ENCODE peak calls at places on chromosomes 3 and 15, in ten cellular contexts. One of them, this sample, is unnamed.

GRCh38 chr3:50345586-50345985 is at the start of gene ZMYND10:
- DNase-seq in GOT3: peak
- DNase-seq in NCI-H1105 treated with DMSO at 0.1 percent for 48 hours: peak
- DNase-seq in fibroblast of villous mesenchyme: peak
- DNase-seq in upper lobe of right lung: peak
- DNase-seq in AG20443: peak
- DNase-seq in GM23248: peak
- DNase-seq in LoVo: no peak
- DNase-seq in progenitor cell of endocrine pancreas: no peak
- DNase-seq in NCI-H446: no peak
- DNase-seq in this sample: peak

GRCh38 chr3:102443021-102443420 is 8.2 kb downstream of the ZPLD1 start:
- DNase-seq in GOT3: no peak
- DNase-seq in NCI-H1105 treated with DMSO at 0.1 percent for 48 hours: no peak
- DNase-seq in fibroblast of villous mesenchyme: peak
- DNase-seq in upper lobe of right lung: no peak
- DNase-seq in AG20443: no peak
- DNase-seq in GM23248: no peak
- DNase-seq in LoVo: no peak
- DNase-seq in progenitor cell of endocrine pancreas: no peak
- DNase-seq in NCI-H446: no peak
- DNase-seq in this sample: no peak

GRCh38 chr15:70096215-70096974 is 1.3 kb downstream of the TLE3 start:
- DNase-seq in GOT3: no peak
- DNase-seq in NCI-H1105 treated with DMSO at 0.1 percent for 48 hours: peak
- DNase-seq in fibroblast of villous mesenchyme: peak
- DNase-seq in upper lobe of right lung: peak
- DNase-seq in AG20443: peak
- DNase-seq in GM23248: peak
- DNase-seq in LoVo: peak
- DNase-seq in progenitor cell of endocrine pancreas: no peak
- DNase-seq in NCI-H446: no peak
- DNase-seq in this sample: peak

GRCh38 chr15:92928351-92928750 is 28.2 kb downstream of the CHD2 start:
- DNase-seq in GOT3: no peak
- DNase-seq in NCI-H1105 treated with DMSO at 0.1 percent for 48 hours: no peak
- DNase-seq in fibroblast of villous mesenchyme: no peak
- DNase-seq in upper lobe of right lung: no peak
- DNase-seq in AG20443: no peak
- DNase-seq in GM23248: peak
- DNase-seq in LoVo: no peak
- DNase-seq in progenitor cell of endocrine pancreas: no peak
- DNase-seq in NCI-H446: no peak
- DNase-seq in this sample: no peak

GRCh38 chr3:117105650-117106049 is 396.1 kb downstream of the TUSC7 start:
- DNase-seq in GOT3: no peak
- DNase-seq in NCI-H1105 treated with DMSO at 0.1 percent for 48 hours: no peak
- DNase-seq in fibroblast of villous mesenchyme: peak
- DNase-seq in upper lobe of right lung: no peak
- DNase-seq in AG20443: peak
- DNase-seq in GM23248: peak
- DNase-seq in LoVo: no peak
- DNase-seq in progenitor cell of endocrine pancreas: no peak
- DNase-seq in NCI-H446: no peak
- DNase-seq in this sample: no peak

GRCh38 chr15:97909291-97909891 is 51.1 kb upstream of the ARRDC4 start:
- DNase-seq in GOT3: peak
- DNase-seq in NCI-H1105 treated with DMSO at 0.1 percent for 48 hours: peak
- DNase-seq in fibroblast of villous mesenchyme: peak
- DNase-seq in upper lobe of right lung: peak
- DNase-seq in AG20443: peak
- DNase-seq in GM23248: peak
- DNase-seq in LoVo: peak
- DNase-seq in progenitor cell of endocrine pancreas: peak
- DNase-seq in NCI-H446: peak
- DNase-seq in this sample: no peak

GRCh38 chr3:171228228-171228627 is 201.7 kb upstream of the SLC2A2 start:
- DNase-seq in GOT3: no peak
- DNase-seq in NCI-H1105 treated with DMSO at 0.1 percent for 48 hours: no peak
- DNase-seq in fibroblast of villous mesenchyme: peak
- DNase-seq in upper lobe of right lung: no peak
- DNase-seq in AG20443: no peak
- DNase-seq in GM23248: no peak
- DNase-seq in LoVo: no peak
- DNase-seq in progenitor cell of endocrine pancreas: no peak
- DNase-seq in NCI-H446: no peak
- DNase-seq in this sample: no peak

GRCh38 chr3:10645800-10646199 is 140.4 kb upstream of the ATP2B2 start:
- DNase-seq in GOT3: no peak
- DNase-seq in NCI-H1105 treated with DMSO at 0.1 percent for 48 hours: no peak
- DNase-seq in fibroblast of villous mesenchyme: no peak
- DNase-seq in upper lobe of right lung: no peak
- DNase-seq in AG20443: no peak
- DNase-seq in GM23248: no peak
- DNase-seq in LoVo: no peak
- DNase-seq in progenitor cell of endocrine pancreas: no peak
- DNase-seq in NCI-H446: no peak
- DNase-seq in this sample: no peak

GRCh38 chr3:156432563-156432962 is 122.4 kb downstream of the SSR3 start:
- DNase-seq in GOT3: no peak
- DNase-seq in NCI-H1105 treated with DMSO at 0.1 percent for 48 hours: no peak
- DNase-seq in fibroblast of villous mesenchyme: no peak
- DNase-seq in upper lobe of right lung: no peak
- DNase-seq in AG20443: no peak
- DNase-seq in GM23248: no peak
- DNase-seq in LoVo: no peak
- DNase-seq in progenitor cell of endocrine pancreas: no peak
- DNase-seq in NCI-H446: no peak
- DNase-seq in this sample: no peak

GRCh38 chr3:43704697-43705096 is 14.0 kb downstream of the ABHD5 start:
- DNase-seq in GOT3: no peak
- DNase-seq in NCI-H1105 treated with DMSO at 0.1 percent for 48 hours: peak
- DNase-seq in fibroblast of villous mesenchyme: no peak
- DNase-seq in upper lobe of right lung: no peak
- DNase-seq in AG20443: no peak
- DNase-seq in GM23248: no peak
- DNase-seq in LoVo: no peak
- DNase-seq in progenitor cell of endocrine pancreas: no peak
- DNase-seq in NCI-H446: peak
- DNase-seq in this sample: no peak

GRCh38 chr3:46442591-46443530 is 21.8 kb downstream of the LTF start:
- DNase-seq in GOT3: no peak
- DNase-seq in NCI-H1105 treated with DMSO at 0.1 percent for 48 hours: no peak
- DNase-seq in fibroblast of villous mesenchyme: no peak
- DNase-seq in upper lobe of right lung: no peak
- DNase-seq in AG20443: no peak
- DNase-seq in GM23248: peak
- DNase-seq in LoVo: no peak
- DNase-seq in progenitor cell of endocrine pancreas: no peak
- DNase-seq in NCI-H446: peak
- DNase-seq in this sample: no peak

GRCh38 chr3:122619040-122619439 is 41.6 kb downstream of the PARP15 start:
- DNase-seq in GOT3: no peak
- DNase-seq in NCI-H1105 treated with DMSO at 0.1 percent for 48 hours: no peak
- DNase-seq in fibroblast of villous mesenchyme: no peak
- DNase-seq in upper lobe of right lung: no peak
- DNase-seq in AG20443: no peak
- DNase-seq in GM23248: peak
- DNase-seq in LoVo: no peak
- DNase-seq in progenitor cell of endocrine pancreas: no peak
- DNase-seq in NCI-H446: no peak
- DNase-seq in this sample: no peak

GRCh38 chr3:13145826-13146642 is 72.8 kb upstream of the IQSEC1 start:
- DNase-seq in GOT3: no peak
- DNase-seq in NCI-H1105 treated with DMSO at 0.1 percent for 48 hours: no peak
- DNase-seq in fibroblast of villous mesenchyme: no peak
- DNase-seq in upper lobe of right lung: peak
- DNase-seq in AG20443: no peak
- DNase-seq in GM23248: no peak
- DNase-seq in LoVo: no peak
- DNase-seq in progenitor cell of endocrine pancreas: no peak
- DNase-seq in NCI-H446: no peak
- DNase-seq in this sample: no peak

GRCh38 chr15:63013052-63013808 is 29.3 kb upstream of the TPM1 start:
- DNase-seq in GOT3: no peak
- DNase-seq in NCI-H1105 treated with DMSO at 0.1 percent for 48 hours: no peak
- DNase-seq in fibroblast of villous mesenchyme: peak
- DNase-seq in upper lobe of right lung: no peak
- DNase-seq in AG20443: peak
- DNase-seq in GM23248: peak
- DNase-seq in LoVo: peak
- DNase-seq in progenitor cell of endocrine pancreas: no peak
- DNase-seq in NCI-H446: no peak
- DNase-seq in this sample: no peak

GRCh38 chr3:123947482-123947881 is 13.5 kb downstream of the CCDC14 start:
- DNase-seq in GOT3: no peak
- DNase-seq in NCI-H1105 treated with DMSO at 0.1 percent for 48 hours: no peak
- DNase-seq in fibroblast of villous mesenchyme: peak
- DNase-seq in upper lobe of right lung: no peak
- DNase-seq in AG20443: no peak
- DNase-seq in GM23248: peak
- DNase-seq in LoVo: no peak
- DNase-seq in progenitor cell of endocrine pancreas: no peak
- DNase-seq in NCI-H446: no peak
- DNase-seq in this sample: no peak

GRCh38 chr15:40424483-40425115 is 16.2 kb upstream of the BAHD1 start:
- DNase-seq in GOT3: no peak
- DNase-seq in NCI-H1105 treated with DMSO at 0.1 percent for 48 hours: no peak
- DNase-seq in fibroblast of villous mesenchyme: no peak
- DNase-seq in upper lobe of right lung: no peak
- DNase-seq in AG20443: no peak
- DNase-seq in GM23248: no peak
- DNase-seq in LoVo: no peak
- DNase-seq in progenitor cell of endocrine pancreas: no peak
- DNase-seq in NCI-H446: no peak
- DNase-seq in this sample: no peak

GRCh38 chr3:39362177-39362576 is 21.0 kb upstream of the SLC25A38 start:
- DNase-seq in GOT3: no peak
- DNase-seq in NCI-H1105 treated with DMSO at 0.1 percent for 48 hours: no peak
- DNase-seq in fibroblast of villous mesenchyme: no peak
- DNase-seq in upper lobe of right lung: no peak
- DNase-seq in AG20443: no peak
- DNase-seq in GM23248: no peak
- DNase-seq in LoVo: no peak
- DNase-seq in progenitor cell of endocrine pancreas: no peak
- DNase-seq in NCI-H446: no peak
- DNase-seq in this sample: no peak

GRCh38 chr3:126952983-126953660 is 29.8 kb upstream of the PLXNA1 start:
- DNase-seq in GOT3: no peak
- DNase-seq in NCI-H1105 treated with DMSO at 0.1 percent for 48 hours: no peak
- DNase-seq in fibroblast of villous mesenchyme: no peak
- DNase-seq in upper lobe of right lung: peak
- DNase-seq in AG20443: no peak
- DNase-seq in GM23248: no peak
- DNase-seq in LoVo: no peak
- DNase-seq in progenitor cell of endocrine pancreas: no peak
- DNase-seq in NCI-H446: no peak
- DNase-seq in this sample: no peak

GRCh38 chr3:35946121-35946856 is 307.0 kb downstream of the ARPP21 start:
- DNase-seq in GOT3: no peak
- DNase-seq in NCI-H1105 treated with DMSO at 0.1 percent for 48 hours: no peak
- DNase-seq in fibroblast of villous mesenchyme: peak
- DNase-seq in upper lobe of right lung: no peak
- DNase-seq in AG20443: peak
- DNase-seq in GM23248: peak
- DNase-seq in LoVo: peak
- DNase-seq in progenitor cell of endocrine pancreas: no peak
- DNase-seq in NCI-H446: peak
- DNase-seq in this sample: no peak

GRCh38 chr3:62559831-62560445 is 186.6 kb upstream of the FEZF2 start:
- DNase-seq in GOT3: no peak
- DNase-seq in NCI-H1105 treated with DMSO at 0.1 percent for 48 hours: peak
- DNase-seq in fibroblast of villous mesenchyme: peak
- DNase-seq in upper lobe of right lung: no peak
- DNase-seq in AG20443: peak
- DNase-seq in GM23248: peak
- DNase-seq in LoVo: peak
- DNase-seq in progenitor cell of endocrine pancreas: no peak
- DNase-seq in NCI-H446: peak
- DNase-seq in this sample: no peak

GRCh38 chr3:45088543-45088942 is 57.6 kb downstream of the CDCP1 start:
- DNase-seq in GOT3: no peak
- DNase-seq in NCI-H1105 treated with DMSO at 0.1 percent for 48 hours: peak
- DNase-seq in fibroblast of villous mesenchyme: no peak
- DNase-seq in upper lobe of right lung: no peak
- DNase-seq in AG20443: no peak
- DNase-seq in GM23248: no peak
- DNase-seq in LoVo: no peak
- DNase-seq in progenitor cell of endocrine pancreas: no peak
- DNase-seq in NCI-H446: peak
- DNase-seq in this sample: no peak

GRCh38 chr15:25616471-25616870 is 177.6 kb upstream of the UBE3A start:
- DNase-seq in GOT3: no peak
- DNase-seq in NCI-H1105 treated with DMSO at 0.1 percent for 48 hours: no peak
- DNase-seq in fibroblast of villous mesenchyme: no peak
- DNase-seq in upper lobe of right lung: no peak
- DNase-seq in AG20443: no peak
- DNase-seq in GM23248: peak
- DNase-seq in LoVo: no peak
- DNase-seq in progenitor cell of endocrine pancreas: no peak
- DNase-seq in NCI-H446: no peak
- DNase-seq in this sample: no peak

GRCh38 chr3:9934235-9934621 is 594 bp downstream of the CRELD1 start:
- DNase-seq in GOT3: no peak
- DNase-seq in NCI-H1105 treated with DMSO at 0.1 percent for 48 hours: no peak
- DNase-seq in fibroblast of villous mesenchyme: no peak
- DNase-seq in upper lobe of right lung: no peak
- DNase-seq in AG20443: no peak
- DNase-seq in GM23248: peak
- DNase-seq in LoVo: no peak
- DNase-seq in progenitor cell of endocrine pancreas: no peak
- DNase-seq in NCI-H446: peak
- DNase-seq in this sample: no peak

GRCh38 chr3:95154775-95155174 is 1091.9 kb downstream of the NSUN3 start:
- DNase-seq in GOT3: no peak
- DNase-seq in NCI-H1105 treated with DMSO at 0.1 percent for 48 hours: no peak
- DNase-seq in fibroblast of villous mesenchyme: peak
- DNase-seq in upper lobe of right lung: no peak
- DNase-seq in AG20443: no peak
- DNase-seq in GM23248: no peak
- DNase-seq in LoVo: peak
- DNase-seq in progenitor cell of endocrine pancreas: no peak
- DNase-seq in NCI-H446: peak
- DNase-seq in this sample: no peak

GRCh38 chr3:111735271-111735758 is 123.8 kb upstream of the PHLDB2 start:
- DNase-seq in GOT3: no peak
- DNase-seq in NCI-H1105 treated with DMSO at 0.1 percent for 48 hours: no peak
- DNase-seq in fibroblast of villous mesenchyme: peak
- DNase-seq in upper lobe of right lung: no peak
- DNase-seq in AG20443: peak
- DNase-seq in GM23248: peak
- DNase-seq in LoVo: peak
- DNase-seq in progenitor cell of endocrine pancreas: no peak
- DNase-seq in NCI-H446: no peak
- DNase-seq in this sample: no peak

GRCh38 chr15:65666257-65666656 is 44.5 kb downstream of the SLC24A1 start:
- DNase-seq in GOT3: no peak
- DNase-seq in NCI-H1105 treated with DMSO at 0.1 percent for 48 hours: no peak
- DNase-seq in fibroblast of villous mesenchyme: peak
- DNase-seq in upper lobe of right lung: no peak
- DNase-seq in AG20443: no peak
- DNase-seq in GM23248: peak
- DNase-seq in LoVo: no peak
- DNase-seq in progenitor cell of endocrine pancreas: no peak
- DNase-seq in NCI-H446: no peak
- DNase-seq in this sample: no peak

GRCh38 chr15:68526269-68526668 is 52.5 kb upstream of the CORO2B start:
- DNase-seq in GOT3: no peak
- DNase-seq in NCI-H1105 treated with DMSO at 0.1 percent for 48 hours: no peak
- DNase-seq in fibroblast of villous mesenchyme: no peak
- DNase-seq in upper lobe of right lung: no peak
- DNase-seq in AG20443: peak
- DNase-seq in GM23248: peak
- DNase-seq in LoVo: no peak
- DNase-seq in progenitor cell of endocrine pancreas: no peak
- DNase-seq in NCI-H446: no peak
- DNase-seq in this sample: no peak